ENCODE peak calls at places on chromosomes 4 and X, in four cellular contexts. S is caudate nucleus, F is NCI-H460, O is erythroblast. M is an unnamed sample.

GRCh38 chrX:106608016-106608415 is 3.8 kb upstream of the RADX start:
- DNase-seq in S (no peak), F (no peak), O (no peak), M (no peak)

GRCh38 chr4:16516796-16517413 is 290.6 kb upstream of the TAPT1 start:
- DNase-seq in F (no peak), O (peak), S (no peak), M (peak)

GRCh38 chrX:258291-259040 is 22.7 kb upstream of the PLCXD1 start:
- DNase-seq in S (no peak), O (no peak), F (no peak), M (no peak)

GRCh38 chr4:120432451-120432850 is 365.8 kb upstream of the MAD2L1 start:
- DNase-seq in O (no peak), S (no peak), F (no peak), M (no peak)

GRCh38 chr4:7659429-7660175 is 224.9 kb upstream of the PSAPL1 start:
- DNase-seq in S (no peak), O (no peak), F (no peak), M (no peak)

GRCh38 chrX:154136627-154137161 is 7.3 kb upstream of the OPN1LW start:
- DNase-seq in F (peak), S (peak), O (peak), M (peak)

GRCh38 chr4:55733874-55734437 is 85.6 kb upstream of the EXOC1L start:
- DNase-seq in S (no peak), O (peak), F (peak), M (peak)

GRCh38 chr4:99645036-99645435 is 12.6 kb downstream of the C4orf54 start:
- DNase-seq in S (no peak), O (no peak), F (no peak), M (no peak)

GRCh38 chrX:115625577-115626301 is 64.8 kb downstream of the PLS3 start:
- DNase-seq in O (no peak), S (no peak), F (no peak), M (no peak)

GRCh38 chrX:109840585-109840984 is 107.5 kb upstream of the ACSL4 start:
- DNase-seq in S (no peak), O (peak), F (peak), M (peak)

GRCh38 chr4:153257151-153257620 is 52.9 kb downstream of the TRIM2 start:
- DNase-seq in F (no peak), S (peak), O (no peak), M (peak)

GRCh38 chr4:153467897-153468262 is 1.7 kb downstream of the TMEM131L start:
- DNase-seq in S (no peak), O (peak), F (no peak), M (peak)

GRCh38 chrX:57135287-57135686 is 1.9 kb downstream of the SPIN2A start:
- DNase-seq in S (no peak), F (no peak), O (no peak), M (no peak)

GRCh38 chrX:42770566-42770965 is 7.4 kb downstream of the PPP1R2C start:
- DNase-seq in O (no peak), F (no peak), S (no peak), M (no peak)

GRCh38 chr4:2837110-2837903 is 6.3 kb upstream of the ADD1 start:
- DNase-seq in S (no peak), F (no peak), O (no peak), M (no peak)

GRCh38 chr4:145347684-145348083 is 134.0 kb upstream of the SMAD1 start:
- DNase-seq in O (no peak), S (no peak), F (no peak), M (no peak)

GRCh38 chrX:67693928-67694327 is 150.1 kb downstream of the AR start:
- DNase-seq in S (no peak), F (no peak), O (no peak), M (no peak)

GRCh38 chrX:72128881-72129280 is 2.8 kb downstream of the RTL5 start:
- DNase-seq in O (peak), S (no peak), F (peak), M (peak)

GRCh38 chr4:140049924-140050681 is 103.9 kb downstream of the MAML3 start:
- DNase-seq in F (peak), S (no peak), O (no peak), M (peak)

GRCh38 chrX:17475820-17476219 is 100.8 kb downstream of the NHS start:
- DNase-seq in S (no peak), F (no peak), O (no peak), M (no peak)

GRCh38 chr4:169975837-169976796 is 50.1 kb downstream of the MFAP3L start:
- DNase-seq in O (no peak), F (no peak), S (no peak), M (no peak)

GRCh38 chr4:186765138-186765537 is 41.5 kb upstream of the FAT1 start:
- DNase-seq in S (no peak), F (peak), O (peak), M (no peak)

GRCh38 chr4:127922226-127922625 is 41.5 kb downstream of the PLK4 start:
- DNase-seq in O (no peak), F (no peak), S (no peak), M (no peak)

GRCh38 chr4:52200339-52200725 is 149.2 kb downstream of the SPATA18 start:
- DNase-seq in S (no peak), O (no peak), F (no peak), M (no peak)

GRCh38 chr4:7280906-7281305 is 88.6 kb downstream of the SORCS2 start:
- DNase-seq in S (no peak), O (no peak), F (no peak), M (no peak)

GRCh38 chr4:25320374-25321172 is 8.0 kb downstream of the ZCCHC4 start:
- DNase-seq in O (no peak), S (no peak), F (no peak), M (no peak)

GRCh38 chr4:74661427-74662171 is 132.7 kb downstream of the BTC start:
- DNase-seq in O (no peak), F (no peak), S (no peak), M (no peak)

GRCh38 chr4:42656986-42657792 is at the start of gene ATP8A1:
- DNase-seq in F (peak), O (peak), S (peak), M (peak)

GRCh38 chr4:152220201-152220666 is 315.7 kb downstream of the FBXW7 start:
- DNase-seq in O (no peak), F (no peak), S (no peak), M (no peak)

GRCh38 chr4:89653012-89653411 is 183.9 kb downstream of the SNCA start:
- DNase-seq in S (no peak), O (no peak), F (no peak), M (peak)

GRCh38 chr4:12389604-12390003 is 960.9 kb upstream of the HS3ST1 start:
- DNase-seq in O (no peak), F (no peak), S (no peak), M (no peak)

GRCh38 chrX:126141014-126141413 is 25.1 kb downstream of the DCAF12L2 start:
- DNase-seq in F (no peak), O (no peak), S (no peak), M (no peak)

GRCh38 chr4:126071346-126072333 is 756.9 kb downstream of the FAT4 start:
- DNase-seq in F (no peak), O (no peak), S (no peak), M (peak)

GRCh38 chrX:40010550-40011364 is 87.0 kb downstream of the BCOR start:
- DNase-seq in O (no peak), S (no peak), F (no peak), M (no peak)